ENCODE peak calls at places on chromosome 22, in seven cellular contexts. G, N, D, Y, W, O and K are unnamed samples.

GRCh38 chr22:46537221-46537945 is at the start of gene CELSR1:
- DNase-seq in G (peak), N (no peak), D (no peak), Y (no peak), W (peak), O (peak), K (no peak)

GRCh38 chr22:35893698-35894097 is 134.9 kb downstream of the RBFOX2 start:
- DNase-seq in G (no peak), N (no peak), D (no peak), Y (no peak), W (no peak), O (no peak), K (no peak)

GRCh38 chr22:32964411-32965057 is 93.6 kb downstream of the SYN3 start:
- DNase-seq in G (no peak), N (no peak), D (no peak), Y (no peak), W (peak), O (no peak), K (no peak)

GRCh38 chr22:39496131-39496838 is 5.8 kb upstream of the MIEF1 start:
- DNase-seq in G (peak), N (peak), D (peak), Y (peak), W (peak), O (peak), K (no peak)

GRCh38 chr22:41504397-41504796 is 35.5 kb downstream of the ACO2 start:
- DNase-seq in G (no peak), N (no peak), D (no peak), Y (no peak), W (peak), O (no peak), K (no peak)

GRCh38 chr22:45777852-45778172 is 106.2 kb downstream of the ATXN10 start:
- DNase-seq in G (no peak), N (no peak), D (no peak), Y (no peak), W (no peak), O (no peak), K (no peak)

GRCh38 chr22:39275814-39276443 is 31.1 kb upstream of the PDGFB start:
- DNase-seq in G (no peak), N (no peak), D (no peak), Y (no peak), W (no peak), O (no peak), K (no peak)

GRCh38 chr22:23760056-23760455 is 2.7 kb upstream of the C22orf15 start:
- DNase-seq in G (no peak), N (no peak), D (no peak), Y (no peak), W (no peak), O (no peak), K (no peak)

GRCh38 chr22:48475661-48476345 is 1351.9 kb downstream of the BRD1 start:
- DNase-seq in G (no peak), N (no peak), D (no peak), Y (no peak), W (no peak), O (no peak), K (no peak)

GRCh38 chr22:35519306-35520000 is 21.2 kb upstream of the RASD2 start:
- DNase-seq in G (no peak), N (no peak), D (no peak), Y (no peak), W (no peak), O (no peak), K (no peak)

GRCh38 chr22:44802956-44803355 is 50.6 kb downstream of the ARHGAP8 start:
- DNase-seq in G (no peak), N (no peak), D (no peak), Y (no peak), W (no peak), O (no peak), K (no peak)